ENCODE peak calls at places on chromosome 2, in ten cellular contexts. I, M, O, R, Z, D, K, N, P and T are unnamed samples.

GRCh38 chr2:240846881-240847601 is 21.6 kb upstream of the AGXT start:
- DNase-seq in I (no peak), R (no peak), P (no peak), D (no peak), M (no peak), K (no peak), O (no peak), N (no peak), Z (no peak), T (no peak)

GRCh38 chr2:226792155-226792871 is 7.3 kb downstream of the IRS1 start:
- DNase-seq in K (peak), N (no peak), Z (peak), I (peak), O (no peak), M (no peak), R (no peak), P (no peak), D (peak), T (no peak)

GRCh38 chr2:215407061-215407460 is 28.8 kb downstream of the FN1 start:
- DNase-seq in K (no peak), P (no peak), N (no peak), M (no peak), D (no peak), Z (no peak), R (no peak), O (no peak), I (no peak), T (no peak)

GRCh38 chr2:20235655-20236302 is 10.8 kb upstream of the SDC1 start:
- DNase-seq in M (no peak), N (no peak), O (no peak), R (no peak), I (no peak), P (no peak), Z (peak), K (no peak), D (no peak), T (no peak)

GRCh38 chr2:180495606-180496005 is 484.8 kb upstream of the UBE2E3 start:
- DNase-seq in I (peak), D (peak), P (no peak), Z (peak), O (no peak), R (no peak), N (no peak), M (no peak), K (no peak), T (no peak)

GRCh38 chr2:133506962-133507361 is 61.3 kb downstream of the NCKAP5 start:
- DNase-seq in N (no peak), K (no peak), P (no peak), I (no peak), O (no peak), D (no peak), Z (no peak), R (no peak), M (peak), T (no peak)

GRCh38 chr2:70190086-70190412 is 770 bp downstream of the C2orf42 start:
- DNase-seq in P (no peak), M (no peak), R (peak), O (no peak), D (no peak), Z (peak), N (no peak), K (no peak), I (no peak), T (no peak)

GRCh38 chr2:182509-183122 is 81.2 kb downstream of the SH3YL1 start:
- DNase-seq in M (no peak), I (peak), O (no peak), R (no peak), P (no peak), Z (no peak), K (peak), D (no peak), N (no peak), T (no peak)

GRCh38 chr2:135745545-135745944 is 3.9 kb downstream of the UBXN4 start:
- DNase-seq in I (peak), O (no peak), Z (peak), R (no peak), M (no peak), P (no peak), N (no peak), D (peak), K (no peak), T (no peak)

GRCh38 chr2:102187191-102188150 is 648 bp downstream of the IL1RL2 start:
- DNase-seq in P (peak), O (peak), D (peak), N (no peak), R (peak), Z (peak), I (peak), M (no peak), K (no peak), T (peak)

GRCh38 chr2:232372231-232373208 is 6.0 kb upstream of the ALPP start:
- DNase-seq in I (peak), M (no peak), P (no peak), K (no peak), O (no peak), N (no peak), Z (peak), D (peak), R (no peak), T (no peak)

GRCh38 chr2:112092286-112093041 is 37.4 kb downstream of the TMEM87B start:
- DNase-seq in Z (peak), P (no peak), M (no peak), R (no peak), N (no peak), D (peak), O (no peak), I (peak), K (no peak), T (no peak)

GRCh38 chr2:239952665-239953417 is 72.3 kb downstream of the NDUFA10 start:
- DNase-seq in O (no peak), K (no peak), Z (no peak), I (no peak), N (no peak), R (no peak), M (no peak), D (no peak), P (no peak), T (no peak)

GRCh38 chr2:64975232-64975791 is 13.9 kb upstream of the SLC1A4 start:
- DNase-seq in N (no peak), O (peak), K (no peak), I (peak), R (no peak), P (peak), Z (peak), M (no peak), D (peak), T (no peak)

GRCh38 chr2:579351-579886 is 97.8 kb downstream of the TMEM18 start:
- DNase-seq in M (no peak), R (no peak), P (no peak), N (peak), K (no peak), O (no peak), Z (no peak), I (no peak), D (no peak), T (no peak)

GRCh38 chr2:123095219-123095618 is 929.9 kb upstream of the CNTNAP5 start:
- DNase-seq in R (no peak), O (no peak), M (no peak), K (no peak), N (no peak), I (no peak), Z (no peak), P (no peak), D (no peak), T (no peak)

GRCh38 chr2:131039908-131040660 is 53.2 kb downstream of the FAM168B start:
- DNase-seq in R (no peak), P (no peak), I (peak), N (no peak), Z (no peak), D (no peak), O (no peak), K (no peak), M (no peak), T (no peak)

GRCh38 chr2:23900927-23901322 is 26.0 kb downstream of the ATAD2B start:
- DNase-seq in K (no peak), R (no peak), D (peak), I (peak), Z (peak), M (no peak), P (no peak), O (peak), N (no peak), T (no peak)

GRCh38 chr2:96767135-96767871 is 6.6 kb downstream of the CNNM4 start:
- DNase-seq in P (no peak), Z (no peak), O (no peak), I (no peak), M (no peak), N (no peak), K (no peak), D (no peak), R (no peak), T (no peak)

GRCh38 chr2:219570194-219570923 is 980 bp downstream of the OBSL1 start:
- DNase-seq in M (no peak), R (peak), D (peak), N (no peak), P (peak), K (no peak), I (peak), Z (peak), O (no peak), T (no peak)

GRCh38 chr2:238820197-238820596 is 27.7 kb upstream of the TWIST2 start:
- DNase-seq in P (no peak), D (no peak), K (no peak), O (no peak), N (no peak), R (no peak), I (no peak), Z (no peak), M (no peak), T (no peak)

GRCh38 chr2:73776869-73777519 is 2.9 kb downstream of the DUSP11 start:
- DNase-seq in K (no peak), P (no peak), I (peak), D (peak), R (no peak), M (no peak), Z (peak), N (no peak), O (no peak), T (no peak)

GRCh38 chr2:222979484-222979883 is 72.5 kb upstream of the KCNE4 start:
- DNase-seq in D (no peak), N (no peak), O (no peak), I (no peak), R (no peak), K (no peak), Z (no peak), P (no peak), M (no peak), T (no peak)

GRCh38 chr2:134718095-134718955 is 475 bp downstream of the TMEM163 start:
- DNase-seq in Z (no peak), K (no peak), I (no peak), R (peak), O (no peak), N (peak), M (no peak), D (no peak), P (no peak), T (peak)

GRCh38 chr2:130372833-130373807 is 17.3 kb downstream of the PTPN18 start:
- DNase-seq in O (no peak), I (no peak), P (no peak), K (peak), N (peak), M (no peak), R (no peak), Z (no peak), D (no peak), T (no peak)

GRCh38 chr2:206158563-206159345 is 490 bp downstream of the NDUFS1 start:
- DNase-seq in R (no peak), Z (peak), O (no peak), D (peak), M (no peak), N (peak), K (no peak), I (peak), P (no peak), T (no peak)

GRCh38 chr2:112706170-112706664 is 14.6 kb upstream of the NT5DC4 start:
- DNase-seq in R (no peak), O (no peak), Z (no peak), M (no peak), K (no peak), I (no peak), N (no peak), P (no peak), D (peak), T (no peak)

DNA sequence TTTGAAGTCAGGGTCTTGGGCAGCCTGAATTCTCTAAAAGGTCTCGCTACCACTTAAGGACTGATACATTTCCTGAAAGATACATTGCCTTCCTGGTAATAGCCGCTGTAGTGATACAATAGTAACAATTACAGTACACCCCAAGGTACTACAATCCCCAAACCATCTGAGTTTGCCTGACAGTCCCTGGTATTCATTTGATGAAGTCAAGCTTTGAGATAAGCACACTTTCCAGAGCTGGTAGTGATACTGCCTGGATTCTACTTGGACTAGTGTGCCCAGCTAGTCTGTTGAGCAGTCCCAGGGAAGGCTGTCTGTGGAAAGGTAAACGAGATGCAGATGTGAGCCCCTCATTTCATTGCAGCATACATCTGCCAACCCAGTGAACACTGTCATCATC is 24.4 kb upstream of the ITGB6 start:
- DNase-seq in K (no peak), O (no peak), D (no peak), I (no peak), N (no peak), R (no peak), P (no peak), M (peak), Z (no peak), T (no peak)
- TF ChIP-seq CTCF in K (no peak), O (no peak), D (no peak), I (no peak), N (no peak), R (no peak), P (no peak), M (no peak), Z (no peak), T (no peak)

GRCh38 chr2:198465970-198466369 is 661.6 kb downstream of the PLCL1 start:
- DNase-seq in P (no peak), R (no peak), Z (no peak), I (no peak), M (no peak), O (no peak), K (no peak), N (no peak), D (no peak), T (no peak)

GRCh38 chr2:198476007-198476406 is 671.6 kb downstream of the PLCL1 start:
- DNase-seq in D (no peak), K (no peak), Z (no peak), I (no peak), P (no peak), M (no peak), O (no peak), R (no peak), N (no peak), T (no peak)

DNA sequence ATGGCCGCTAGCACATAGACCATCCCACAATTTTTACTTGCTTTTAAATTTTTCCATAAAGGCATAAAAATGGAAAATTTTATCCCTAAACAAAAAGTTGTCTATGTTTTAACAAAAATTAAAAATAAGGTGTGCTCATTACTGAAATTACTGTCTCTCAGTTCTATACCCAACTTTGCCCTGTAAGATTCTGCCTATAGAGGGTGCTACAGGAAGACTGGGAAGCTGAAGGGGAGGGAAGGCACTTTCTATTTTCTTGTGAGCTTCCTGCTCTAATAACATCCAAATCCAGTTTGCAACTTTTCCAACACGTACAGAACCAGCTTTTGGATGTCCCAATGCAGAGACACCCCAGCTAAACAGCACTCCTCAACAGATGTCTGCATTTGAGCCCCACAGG is 666.9 kb downstream of the PLCL1 start:
- DNase-seq in M (no peak), P (no peak), D (no peak), K (peak), O (no peak), N (no peak), I (no peak), R (no peak), Z (no peak), T (no peak)
- TF ChIP-seq CTCF in M (peak), P (no peak), D (no peak), K (peak), O (no peak), N (peak), I (no peak), R (peak), Z (no peak), T (peak)

DNA sequence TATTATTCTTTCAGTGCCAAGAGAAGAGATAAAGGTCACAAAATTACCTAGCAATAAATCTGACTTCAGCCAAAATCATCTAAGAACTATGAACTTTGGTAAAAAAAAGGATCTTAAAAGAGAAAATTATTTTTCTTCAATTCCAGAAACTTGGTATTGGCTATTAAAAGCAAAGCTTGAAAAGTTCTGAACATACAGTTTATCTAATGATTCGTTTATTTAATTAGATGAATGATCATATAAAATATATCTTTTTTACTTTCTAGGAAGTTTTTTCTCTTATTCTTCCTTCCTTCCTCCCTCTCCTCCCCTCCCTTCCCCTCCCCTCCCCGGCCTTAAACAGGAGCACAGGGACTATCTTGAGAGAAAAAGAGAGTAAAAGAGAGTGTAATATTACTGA is 536.1 kb downstream of the SOX11 start:
- DNase-seq in O (no peak), I (no peak), R (no peak), M (no peak), Z (no peak), K (no peak), N (no peak), P (no peak), D (no peak), T (no peak)
- TF ChIP-seq CTCF in O (no peak), I (no peak), R (no peak), M (no peak), Z (no peak), K (no peak), N (no peak), P (no peak), D (no peak), T (no peak)

GRCh38 chr2:120205901-120206581 is 17.2 kb downstream of the TMEM185B start:
- DNase-seq in N (peak), P (no peak), O (no peak), Z (no peak), M (peak), D (no peak), R (peak), I (peak), K (peak), T (peak)
- TF ChIP-seq CTCF in N (peak), P (peak), O (no peak), Z (peak), M (peak), D (no peak), R (peak), I (peak), K (peak), T (peak)

GRCh38 chr2:191947235-191947634 is 100.3 kb upstream of the CAVIN2 start:
- DNase-seq in K (no peak), P (no peak), I (no peak), Z (no peak), O (no peak), R (no peak), D (no peak), N (peak), M (no peak), T (no peak)
- TF ChIP-seq CTCF in K (no peak), P (no peak), I (no peak), Z (no peak), O (no peak), R (no peak), D (no peak), N (no peak), M (peak), T (no peak)

GRCh38 chr2:13021470-13021957 is 304.8 kb downstream of the TRIB2 start:
- DNase-seq in D (no peak), N (no peak), M (peak), Z (no peak), O (no peak), P (no peak), I (no peak), K (no peak), R (no peak), T (no peak)
- TF ChIP-seq CTCF in D (no peak), N (no peak), M (no peak), Z (no peak), O (no peak), P (no peak), I (no peak), K (no peak), R (no peak), T (no peak)

GRCh38 chr2:17879137-17879912 is 858 bp downstream of the KCNS3 start:
- DNase-seq in P (peak), K (no peak), M (peak), I (peak), Z (peak), D (peak), R (peak), N (peak), O (peak), T (peak)
- TF ChIP-seq CTCF in P (no peak), K (no peak), M (no peak), I (peak), Z (peak), D (no peak), R (peak), N (peak), O (no peak), T (peak)

GRCh38 chr2:72367530-72368225 is 220.0 kb upstream of the CYP26B1 start:
- DNase-seq in R (no peak), D (peak), Z (peak), N (peak), K (no peak), O (peak), P (no peak), M (no peak), I (peak), T (no peak)
- TF ChIP-seq CTCF in R (no peak), D (no peak), Z (peak), N (peak), K (no peak), O (no peak), P (no peak), M (no peak), I (peak), T (no peak)

DNA sequence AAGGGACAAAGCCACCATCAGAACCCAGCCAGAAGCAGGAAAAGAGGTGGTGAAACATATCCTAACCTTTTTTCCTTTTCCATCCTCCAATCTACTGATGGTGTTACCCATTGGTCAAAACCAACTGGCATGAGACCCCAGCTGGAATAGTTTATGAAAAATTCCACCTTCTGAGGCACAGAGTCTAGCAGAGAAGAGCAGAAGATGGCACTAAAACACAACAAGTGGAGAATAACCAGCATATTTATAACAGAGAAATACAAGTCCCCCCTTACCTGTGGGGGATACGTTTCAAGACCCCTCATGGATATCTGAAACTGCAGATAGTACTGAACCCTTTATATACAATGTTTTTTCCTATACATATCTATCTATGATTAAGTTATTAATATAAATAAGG is 4.9 kb upstream of the INPP1 start:
- DNase-seq in Z (no peak), K (no peak), O (no peak), N (no peak), I (no peak), R (no peak), D (no peak), P (no peak), M (no peak), T (no peak)
- TF ChIP-seq CTCF in Z (no peak), K (no peak), O (no peak), N (no peak), I (no peak), R (no peak), D (no peak), P (no peak), M (no peak), T (no peak)